ENCODE peak calls at places on chromosomes 4 and X, in four cellular contexts. One of them, this sample, is unnamed.

GRCh38 chrX:24965400-24965799 is 50.4 kb downstream of the ARX start:
- DNase-seq in stimulated activated naive CD4-positive, alpha-beta T cell: no peak
- DNase-seq in hippocampal formation: no peak
- DNase-seq in choroid plexus epithelial cell: no peak
- DNase-seq in this sample: no peak

GRCh38 chrX:350534-351321 is 32.1 kb upstream of the GTPBP6 start:
- DNase-seq in choroid plexus epithelial cell: no peak
- DNase-seq in stimulated activated naive CD4-positive, alpha-beta T cell: no peak
- DNase-seq in hippocampal formation: no peak
- DNase-seq in this sample: no peak

GRCh38 chr4:163164591-163164990 is 2.1 kb downstream of the NAF1 start:
- DNase-seq in choroid plexus epithelial cell: peak; percentile 5
- DNase-seq in hippocampal formation: no peak
- DNase-seq in stimulated activated naive CD4-positive, alpha-beta T cell: no peak
- DNase-seq in this sample: peak; percentile 62

GRCh38 chr4:115219862-115220261 is 106.4 kb upstream of the NDST4 start:
- DNase-seq in hippocampal formation: no peak
- DNase-seq in stimulated activated naive CD4-positive, alpha-beta T cell: no peak
- DNase-seq in choroid plexus epithelial cell: no peak
- DNase-seq in this sample: no peak

GRCh38 chrX:53724872-53725271 is 38.4 kb upstream of the HUWE1 start:
- DNase-seq in hippocampal formation: no peak
- DNase-seq in stimulated activated naive CD4-positive, alpha-beta T cell: no peak
- DNase-seq in choroid plexus epithelial cell: no peak
- DNase-seq in this sample: no peak

GRCh38 chr4:137677851-137678250 is 145.6 kb upstream of the PCDH18 start:
- DNase-seq in stimulated activated naive CD4-positive, alpha-beta T cell: no peak
- DNase-seq in choroid plexus epithelial cell: peak; percentile 48
- DNase-seq in hippocampal formation: no peak
- DNase-seq in this sample: no peak

GRCh38 chr4:114349543-114350175 is 248.9 kb upstream of the UGT8 start:
- DNase-seq in choroid plexus epithelial cell: peak; percentile 33
- DNase-seq in hippocampal formation: no peak
- DNase-seq in stimulated activated naive CD4-positive, alpha-beta T cell: no peak
- DNase-seq in this sample: no peak

GRCh38 chr4:2484993-2485392 is 16.1 kb downstream of the RNF4 start:
- DNase-seq in choroid plexus epithelial cell: peak; percentile 55
- DNase-seq in hippocampal formation: peak; percentile 35
- DNase-seq in stimulated activated naive CD4-positive, alpha-beta T cell: peak; percentile 67
- DNase-seq in this sample: no peak

GRCh38 chr4:1720163-1720983 is 750 bp downstream of the TMEM129 start:
- DNase-seq in choroid plexus epithelial cell: peak; percentile 57
- DNase-seq in hippocampal formation: no peak
- DNase-seq in stimulated activated naive CD4-positive, alpha-beta T cell: peak; percentile 48
- DNase-seq in this sample: peak; percentile 66

GRCh38 chrX:141405878-141406492 is 163.7 kb upstream of the SPANXC start:
- DNase-seq in choroid plexus epithelial cell: peak; percentile 82
- DNase-seq in hippocampal formation: no peak
- DNase-seq in stimulated activated naive CD4-positive, alpha-beta T cell: no peak
- DNase-seq in this sample: no peak

GRCh38 chr4:141645611-141646340 is 9.4 kb downstream of the IL15 start:
- DNase-seq in hippocampal formation: no peak
- DNase-seq in choroid plexus epithelial cell: peak; percentile 76
- DNase-seq in stimulated activated naive CD4-positive, alpha-beta T cell: no peak
- DNase-seq in this sample: no peak

GRCh38 chr4:6926681-6927478 is 17.3 kb downstream of the TBC1D14 start:
- DNase-seq in stimulated activated naive CD4-positive, alpha-beta T cell: peak; percentile 36
- DNase-seq in hippocampal formation: no peak
- DNase-seq in choroid plexus epithelial cell: no peak
- DNase-seq in this sample: peak; percentile 13

GRCh38 chrX:54357414-54358377 is at the start of gene WNK3:
- DNase-seq in stimulated activated naive CD4-positive, alpha-beta T cell: peak; percentile 47
- DNase-seq in choroid plexus epithelial cell: peak; percentile 85
- DNase-seq in hippocampal formation: peak; percentile 49
- DNase-seq in this sample: no peak

GRCh38 chr4:1518997-1519700 is 112.9 kb upstream of the NKX1-1 start:
- DNase-seq in hippocampal formation: no peak
- DNase-seq in choroid plexus epithelial cell: no peak
- DNase-seq in stimulated activated naive CD4-positive, alpha-beta T cell: no peak
- DNase-seq in this sample: no peak

GRCh38 chr4:12041828-12042227 is 613.1 kb upstream of the HS3ST1 start:
- DNase-seq in stimulated activated naive CD4-positive, alpha-beta T cell: no peak
- DNase-seq in choroid plexus epithelial cell: no peak
- DNase-seq in hippocampal formation: no peak
- DNase-seq in this sample: peak; percentile 34

GRCh38 chr4:181971411-181971810 is 271.8 kb upstream of the TENM3 start:
- DNase-seq in choroid plexus epithelial cell: no peak
- DNase-seq in hippocampal formation: no peak
- DNase-seq in stimulated activated naive CD4-positive, alpha-beta T cell: no peak
- DNase-seq in this sample: peak; percentile 85

GRCh38 chrX:136779346-136779781 is 1.4 kb downstream of the ARHGEF6 start:
- DNase-seq in stimulated activated naive CD4-positive, alpha-beta T cell: peak; percentile 33
- DNase-seq in choroid plexus epithelial cell: no peak
- DNase-seq in hippocampal formation: no peak
- DNase-seq in this sample: peak; percentile 86

GRCh38 chr4:60657041-60657440 is 543.1 kb upstream of the ADGRL3 start:
- DNase-seq in hippocampal formation: no peak
- DNase-seq in stimulated activated naive CD4-positive, alpha-beta T cell: no peak
- DNase-seq in choroid plexus epithelial cell: no peak
- DNase-seq in this sample: no peak

GRCh38 chr4:2428496-2429213 is 9.9 kb downstream of the CFAP99 start:
- DNase-seq in stimulated activated naive CD4-positive, alpha-beta T cell: no peak
- DNase-seq in hippocampal formation: no peak
- DNase-seq in choroid plexus epithelial cell: no peak
- DNase-seq in this sample: no peak

GRCh38 chr4:25351777-25352421 is 25.2 kb upstream of the ANAPC4 start:
- DNase-seq in choroid plexus epithelial cell: peak; percentile 87
- DNase-seq in stimulated activated naive CD4-positive, alpha-beta T cell: no peak
- DNase-seq in hippocampal formation: no peak
- DNase-seq in this sample: no peak

GRCh38 chrX:30141966-30142365 is 73.4 kb upstream of the MAGEB2 start:
- DNase-seq in hippocampal formation: no peak
- DNase-seq in stimulated activated naive CD4-positive, alpha-beta T cell: no peak
- DNase-seq in choroid plexus epithelial cell: peak; percentile 74
- DNase-seq in this sample: peak; percentile 71

This sample was measured in OCI-M1.